ENCODE peak calls at places on chromosomes 4 and X, in four cellular contexts. I is iPS-NIHi11, V is NCI-H774, G is SHP77 treated with DMSO at 0.1 percent for 48 hours. H is an unnamed sample.

GRCh38 chrX:80550722-80551121 is 130.5 kb downstream of the TENT5D start:
- DNase-seq in I (peak; percentile 15), V (no peak), G (no peak), H (no peak)

GRCh38 chr4:47221721-47222120 is 190.4 kb downstream of the GABRB1 start:
- DNase-seq in I (no peak), V (no peak), G (no peak), H (no peak)

GRCh38 chrX:41734530-41734929 is 10.5 kb downstream of the GPR82 start:
- DNase-seq in I (peak; percentile 2), V (no peak), G (no peak), H (no peak)

GRCh38 chr4:77007358-77008230 is 58.0 kb downstream of the SEPTIN11 start:
- DNase-seq in I (peak; percentile 28), V (no peak), G (no peak), H (no peak)

GRCh38 chr4:139770361-139770760 is 104.7 kb downstream of the MGST2 start:
- DNase-seq in I (no peak), V (no peak), G (no peak), H (no peak)

GRCh38 chrX:97389761-97390192 is 506.1 kb downstream of the RPA4 start:
- DNase-seq in I (no peak), V (no peak), G (no peak), H (no peak)

GRCh38 chrX:153643431-153644351 is 3.3 kb upstream of the DUSP9 start:
- DNase-seq in I (peak; percentile 67), V (no peak), G (no peak), H (peak; percentile 7)

GRCh38 chr4:70734168-70734954 is 12.6 kb downstream of the RUFY3 start:
- DNase-seq in I (peak; percentile 21), V (peak; percentile 54), G (no peak), H (no peak)

GRCh38 chrX:105882581-105883275 is 60.4 kb downstream of the NRK start:
- DNase-seq in I (no peak), V (no peak), G (no peak), H (no peak)

GRCh38 chrX:131801066-131801465 is 222.0 kb upstream of the STK26 start:
- DNase-seq in I (no peak), V (no peak), G (no peak), H (no peak)

GRCh38 chr4:20028694-20029093 is 223.0 kb upstream of the SLIT2 start:
- DNase-seq in I (no peak), V (no peak), G (no peak), H (no peak)

GRCh38 chrX:81215685-81216084 is 13.8 kb downstream of the SH3BGRL start:
- DNase-seq in I (no peak), V (no peak), G (no peak), H (no peak)

GRCh38 chr4:153159728-153160221 is 44.5 kb upstream of the TRIM2 start:
- DNase-seq in I (no peak), V (no peak), G (no peak), H (no peak)

GRCh38 chr4:142519342-142519741 is 326.8 kb downstream of the INPP4B start:
- DNase-seq in I (no peak), V (no peak), G (no peak), H (no peak)

GRCh38 chr4:20565075-20565721 is 135.1 kb upstream of the PACRGL start:
- DNase-seq in I (no peak), V (no peak), G (no peak), H (no peak)

GRCh38 chr4:57109530-57109846 is 697 bp downstream of the IGFBP7 start:
- DNase-seq in I (no peak), V (no peak), G (no peak), H (no peak)

GRCh38 chrX:56729152-56729557 is at the start of gene NBDY:
- DNase-seq in I (peak; percentile 31), V (no peak), G (peak; percentile 64), H (peak; percentile 18)

GRCh38 chr4:53914313-53915016 is 149.9 kb downstream of the CHIC2 start:
- DNase-seq in I (no peak), V (no peak), G (no peak), H (no peak)

GRCh38 chr4:72582853-72583252 is 13.8 kb upstream of the ADAMTS3 start:
- DNase-seq in I (no peak), V (no peak), G (no peak), H (no peak)

GRCh38 chr4:158914178-158914577 is 145.4 kb downstream of the FNIP2 start:
- DNase-seq in I (no peak), V (no peak), G (no peak), H (no peak)

GRCh38 chr4:2715426-2715825 is 40.7 kb downstream of the TNIP2 start:
- DNase-seq in I (no peak), V (no peak), G (no peak), H (no peak)

GRCh38 chr4:169017971-169018370 is 7.9 kb upstream of the CBR4 start:
- DNase-seq in I (peak; percentile 33), V (no peak), G (no peak), H (no peak)

H was measured in NCI-H1930.